ENCODE peak calls at places on chromosomes 16 and 17, in eight cellular contexts. One of them, this sample, is unnamed.

GRCh38 chr17:68089881-68090280 is 54.3 kb downstream of the KPNA2 start:
- DNase-seq in activated gamma-delta T cell treated with Interleukin-2 at 50 U/mL for 16 hours: peak
- DNase-seq in H7: no peak
- DNase-seq in GM18507: no peak
- DNase-seq in stimulated activated CD8-positive, alpha-beta memory T cell treated with anti-CD3 and anti-CD28 coated beads, Interleukin-7, amount 100 ng/mL, for 24 hours: no peak
- DNase-seq in A549: peak
- DNase-seq in NCI-H510A treated with DMSO at 0.1 percent for 48 hours: no peak
- DNase-seq in KBM-7: no peak
- DNase-seq in this sample: no peak

GRCh38 chr16:82322177-82322576 is 152.2 kb upstream of the MPHOSPH6 start:
- DNase-seq in activated gamma-delta T cell treated with Interleukin-2 at 50 U/mL for 16 hours: no peak
- DNase-seq in H7: no peak
- DNase-seq in GM18507: no peak
- DNase-seq in stimulated activated CD8-positive, alpha-beta memory T cell treated with anti-CD3 and anti-CD28 coated beads, Interleukin-7, amount 100 ng/mL, for 24 hours: no peak
- DNase-seq in A549: no peak
- DNase-seq in NCI-H510A treated with DMSO at 0.1 percent for 48 hours: no peak
- DNase-seq in KBM-7: no peak
- DNase-seq in this sample: no peak

GRCh38 chr17:17275991-17276390 is 5.1 kb downstream of the COPS3 start:
- DNase-seq in activated gamma-delta T cell treated with Interleukin-2 at 50 U/mL for 16 hours: no peak
- DNase-seq in H7: no peak
- DNase-seq in GM18507: no peak
- DNase-seq in stimulated activated CD8-positive, alpha-beta memory T cell treated with anti-CD3 and anti-CD28 coated beads, Interleukin-7, amount 100 ng/mL, for 24 hours: no peak
- DNase-seq in A549: no peak
- DNase-seq in NCI-H510A treated with DMSO at 0.1 percent for 48 hours: no peak
- DNase-seq in KBM-7: peak
- DNase-seq in this sample: no peak

GRCh38 chr16:19696961-19697360 is 21.1 kb downstream of the KNOP1 start:
- DNase-seq in activated gamma-delta T cell treated with Interleukin-2 at 50 U/mL for 16 hours: no peak
- DNase-seq in H7: no peak
- DNase-seq in GM18507: no peak
- DNase-seq in stimulated activated CD8-positive, alpha-beta memory T cell treated with anti-CD3 and anti-CD28 coated beads, Interleukin-7, amount 100 ng/mL, for 24 hours: no peak
- DNase-seq in A549: no peak
- DNase-seq in NCI-H510A treated with DMSO at 0.1 percent for 48 hours: peak
- DNase-seq in KBM-7: no peak
- DNase-seq in this sample: no peak

GRCh38 chr16:2532494-2533141 is 1.4 kb upstream of the CEMP1 start:
- DNase-seq in activated gamma-delta T cell treated with Interleukin-2 at 50 U/mL for 16 hours: peak
- DNase-seq in H7: peak
- DNase-seq in GM18507: no peak
- DNase-seq in stimulated activated CD8-positive, alpha-beta memory T cell treated with anti-CD3 and anti-CD28 coated beads, Interleukin-7, amount 100 ng/mL, for 24 hours: no peak
- DNase-seq in A549: no peak
- DNase-seq in NCI-H510A treated with DMSO at 0.1 percent for 48 hours: peak
- DNase-seq in KBM-7: peak
- DNase-seq in this sample: peak

GRCh38 chr16:83561876-83562275 is 245.9 kb upstream of the HSBP1 start:
- DNase-seq in activated gamma-delta T cell treated with Interleukin-2 at 50 U/mL for 16 hours: no peak
- DNase-seq in H7: no peak
- DNase-seq in GM18507: no peak
- DNase-seq in stimulated activated CD8-positive, alpha-beta memory T cell treated with anti-CD3 and anti-CD28 coated beads, Interleukin-7, amount 100 ng/mL, for 24 hours: no peak
- DNase-seq in A549: no peak
- DNase-seq in NCI-H510A treated with DMSO at 0.1 percent for 48 hours: no peak
- DNase-seq in KBM-7: no peak
- DNase-seq in this sample: no peak

GRCh38 chr16:85221081-85221809 is 109.0 kb upstream of the CIBAR2 start:
- DNase-seq in activated gamma-delta T cell treated with Interleukin-2 at 50 U/mL for 16 hours: no peak
- DNase-seq in H7: peak
- DNase-seq in GM18507: no peak
- DNase-seq in stimulated activated CD8-positive, alpha-beta memory T cell treated with anti-CD3 and anti-CD28 coated beads, Interleukin-7, amount 100 ng/mL, for 24 hours: no peak
- DNase-seq in A549: no peak
- DNase-seq in NCI-H510A treated with DMSO at 0.1 percent for 48 hours: no peak
- DNase-seq in KBM-7: no peak
- DNase-seq in this sample: no peak

GRCh38 chr16:81625544-81626152 is 153.4 kb upstream of the PLCG2 start:
- DNase-seq in activated gamma-delta T cell treated with Interleukin-2 at 50 U/mL for 16 hours: no peak
- DNase-seq in H7: no peak
- DNase-seq in GM18507: no peak
- DNase-seq in stimulated activated CD8-positive, alpha-beta memory T cell treated with anti-CD3 and anti-CD28 coated beads, Interleukin-7, amount 100 ng/mL, for 24 hours: no peak
- DNase-seq in A549: no peak
- DNase-seq in NCI-H510A treated with DMSO at 0.1 percent for 48 hours: no peak
- DNase-seq in KBM-7: no peak
- DNase-seq in this sample: peak

GRCh38 chr17:9636501-9636900 is 8.8 kb upstream of the USP43 start:
- DNase-seq in activated gamma-delta T cell treated with Interleukin-2 at 50 U/mL for 16 hours: no peak
- DNase-seq in H7: no peak
- DNase-seq in GM18507: no peak
- DNase-seq in stimulated activated CD8-positive, alpha-beta memory T cell treated with anti-CD3 and anti-CD28 coated beads, Interleukin-7, amount 100 ng/mL, for 24 hours: no peak
- DNase-seq in A549: no peak
- DNase-seq in NCI-H510A treated with DMSO at 0.1 percent for 48 hours: no peak
- DNase-seq in KBM-7: no peak
- DNase-seq in this sample: no peak

GRCh38 chr17:59600169-59600568 is 19.5 kb upstream of the CLTC start:
- DNase-seq in activated gamma-delta T cell treated with Interleukin-2 at 50 U/mL for 16 hours: no peak
- DNase-seq in H7: no peak
- DNase-seq in GM18507: no peak
- DNase-seq in stimulated activated CD8-positive, alpha-beta memory T cell treated with anti-CD3 and anti-CD28 coated beads, Interleukin-7, amount 100 ng/mL, for 24 hours: no peak
- DNase-seq in A549: no peak
- DNase-seq in NCI-H510A treated with DMSO at 0.1 percent for 48 hours: no peak
- DNase-seq in KBM-7: no peak
- DNase-seq in this sample: no peak

GRCh38 chr16:88289001-88289400 is 93.8 kb upstream of the ZNF469 start:
- DNase-seq in activated gamma-delta T cell treated with Interleukin-2 at 50 U/mL for 16 hours: no peak
- DNase-seq in H7: no peak
- DNase-seq in GM18507: no peak
- DNase-seq in stimulated activated CD8-positive, alpha-beta memory T cell treated with anti-CD3 and anti-CD28 coated beads, Interleukin-7, amount 100 ng/mL, for 24 hours: no peak
- DNase-seq in A549: no peak
- DNase-seq in NCI-H510A treated with DMSO at 0.1 percent for 48 hours: no peak
- DNase-seq in KBM-7: no peak
- DNase-seq in this sample: no peak

GRCh38 chr16:1779741-1780676 is 2.4 kb downstream of the SPSB3 start:
- DNase-seq in activated gamma-delta T cell treated with Interleukin-2 at 50 U/mL for 16 hours: no peak
- DNase-seq in H7: no peak
- DNase-seq in GM18507: no peak
- DNase-seq in stimulated activated CD8-positive, alpha-beta memory T cell treated with anti-CD3 and anti-CD28 coated beads, Interleukin-7, amount 100 ng/mL, for 24 hours: no peak
- DNase-seq in A549: no peak
- DNase-seq in NCI-H510A treated with DMSO at 0.1 percent for 48 hours: no peak
- DNase-seq in KBM-7: no peak
- DNase-seq in this sample: peak

GRCh38 chr16:49867234-49867633 is 11.3 kb upstream of the ZNF423 start:
- DNase-seq in activated gamma-delta T cell treated with Interleukin-2 at 50 U/mL for 16 hours: no peak
- DNase-seq in H7: no peak
- DNase-seq in GM18507: no peak
- DNase-seq in stimulated activated CD8-positive, alpha-beta memory T cell treated with anti-CD3 and anti-CD28 coated beads, Interleukin-7, amount 100 ng/mL, for 24 hours: no peak
- DNase-seq in A549: no peak
- DNase-seq in NCI-H510A treated with DMSO at 0.1 percent for 48 hours: no peak
- DNase-seq in KBM-7: no peak
- DNase-seq in this sample: no peak

GRCh38 chr16:80804061-80804450 is 342 bp downstream of the CDYL2 start:
- DNase-seq in activated gamma-delta T cell treated with Interleukin-2 at 50 U/mL for 16 hours: peak
- DNase-seq in H7: peak
- DNase-seq in GM18507: peak
- DNase-seq in stimulated activated CD8-positive, alpha-beta memory T cell treated with anti-CD3 and anti-CD28 coated beads, Interleukin-7, amount 100 ng/mL, for 24 hours: peak
- DNase-seq in A549: no peak
- DNase-seq in NCI-H510A treated with DMSO at 0.1 percent for 48 hours: no peak
- DNase-seq in KBM-7: peak
- DNase-seq in this sample: peak

GRCh38 chr17:39235555-39236221 is 9.9 kb upstream of the STAC2 start:
- DNase-seq in activated gamma-delta T cell treated with Interleukin-2 at 50 U/mL for 16 hours: peak
- DNase-seq in H7: peak
- DNase-seq in GM18507: no peak
- DNase-seq in stimulated activated CD8-positive, alpha-beta memory T cell treated with anti-CD3 and anti-CD28 coated beads, Interleukin-7, amount 100 ng/mL, for 24 hours: no peak
- DNase-seq in A549: peak
- DNase-seq in NCI-H510A treated with DMSO at 0.1 percent for 48 hours: peak
- DNase-seq in KBM-7: peak
- DNase-seq in this sample: no peak

GRCh38 chr17:1724869-1725641 is 551 bp downstream of the WDR81 start:
- DNase-seq in activated gamma-delta T cell treated with Interleukin-2 at 50 U/mL for 16 hours: no peak
- DNase-seq in H7: peak
- DNase-seq in GM18507: no peak
- DNase-seq in stimulated activated CD8-positive, alpha-beta memory T cell treated with anti-CD3 and anti-CD28 coated beads, Interleukin-7, amount 100 ng/mL, for 24 hours: no peak
- DNase-seq in A549: no peak
- DNase-seq in NCI-H510A treated with DMSO at 0.1 percent for 48 hours: no peak
- DNase-seq in KBM-7: peak
- DNase-seq in this sample: peak

GRCh38 chr16:52068447-52069074 is 478.4 kb downstream of the TOX3 start:
- DNase-seq in activated gamma-delta T cell treated with Interleukin-2 at 50 U/mL for 16 hours: no peak
- DNase-seq in H7: peak
- DNase-seq in GM18507: no peak
- DNase-seq in stimulated activated CD8-positive, alpha-beta memory T cell treated with anti-CD3 and anti-CD28 coated beads, Interleukin-7, amount 100 ng/mL, for 24 hours: no peak
- DNase-seq in A549: no peak
- DNase-seq in NCI-H510A treated with DMSO at 0.1 percent for 48 hours: peak
- DNase-seq in KBM-7: peak
- DNase-seq in this sample: no peak

GRCh38 chr17:8123695-8124349 is at the start of gene HES7:
- DNase-seq in activated gamma-delta T cell treated with Interleukin-2 at 50 U/mL for 16 hours: no peak
- DNase-seq in H7: peak
- DNase-seq in GM18507: no peak
- DNase-seq in stimulated activated CD8-positive, alpha-beta memory T cell treated with anti-CD3 and anti-CD28 coated beads, Interleukin-7, amount 100 ng/mL, for 24 hours: no peak
- DNase-seq in A549: no peak
- DNase-seq in NCI-H510A treated with DMSO at 0.1 percent for 48 hours: no peak
- DNase-seq in KBM-7: peak
- DNase-seq in this sample: no peak

GRCh38 chr17:45265823-45266222 is 3.9 kb upstream of the SPATA32 start:
- DNase-seq in activated gamma-delta T cell treated with Interleukin-2 at 50 U/mL for 16 hours: no peak
- DNase-seq in H7: no peak
- DNase-seq in GM18507: no peak
- DNase-seq in stimulated activated CD8-positive, alpha-beta memory T cell treated with anti-CD3 and anti-CD28 coated beads, Interleukin-7, amount 100 ng/mL, for 24 hours: no peak
- DNase-seq in A549: no peak
- DNase-seq in NCI-H510A treated with DMSO at 0.1 percent for 48 hours: no peak
- DNase-seq in KBM-7: no peak
- DNase-seq in this sample: no peak

GRCh38 chr16:82999711-83000110 is 372.9 kb downstream of the CDH13 start:
- DNase-seq in activated gamma-delta T cell treated with Interleukin-2 at 50 U/mL for 16 hours: no peak
- DNase-seq in H7: no peak
- DNase-seq in GM18507: no peak
- DNase-seq in stimulated activated CD8-positive, alpha-beta memory T cell treated with anti-CD3 and anti-CD28 coated beads, Interleukin-7, amount 100 ng/mL, for 24 hours: no peak
- DNase-seq in A549: no peak
- DNase-seq in NCI-H510A treated with DMSO at 0.1 percent for 48 hours: no peak
- DNase-seq in KBM-7: no peak
- DNase-seq in this sample: no peak

GRCh38 chr16:67279296-67280089 is at the start of gene PLEKHG4:
- DNase-seq in activated gamma-delta T cell treated with Interleukin-2 at 50 U/mL for 16 hours: peak
- DNase-seq in H7: peak
- DNase-seq in GM18507: peak
- DNase-seq in stimulated activated CD8-positive, alpha-beta memory T cell treated with anti-CD3 and anti-CD28 coated beads, Interleukin-7, amount 100 ng/mL, for 24 hours: peak
- DNase-seq in A549: peak
- DNase-seq in NCI-H510A treated with DMSO at 0.1 percent for 48 hours: peak
- DNase-seq in KBM-7: peak
- DNase-seq in this sample: peak

GRCh38 chr17:47847341-47848197 is 3.4 kb downstream of the SP6 start:
- DNase-seq in activated gamma-delta T cell treated with Interleukin-2 at 50 U/mL for 16 hours: peak
- DNase-seq in H7: peak
- DNase-seq in GM18507: no peak
- DNase-seq in stimulated activated CD8-positive, alpha-beta memory T cell treated with anti-CD3 and anti-CD28 coated beads, Interleukin-7, amount 100 ng/mL, for 24 hours: no peak
- DNase-seq in A549: no peak
- DNase-seq in NCI-H510A treated with DMSO at 0.1 percent for 48 hours: no peak
- DNase-seq in KBM-7: peak
- DNase-seq in this sample: no peak

GRCh38 chr16:56263711-56264608 is 72.7 kb downstream of the GNAO1 start:
- DNase-seq in activated gamma-delta T cell treated with Interleukin-2 at 50 U/mL for 16 hours: no peak
- DNase-seq in H7: no peak
- DNase-seq in GM18507: no peak
- DNase-seq in stimulated activated CD8-positive, alpha-beta memory T cell treated with anti-CD3 and anti-CD28 coated beads, Interleukin-7, amount 100 ng/mL, for 24 hours: no peak
- DNase-seq in A549: no peak
- DNase-seq in NCI-H510A treated with DMSO at 0.1 percent for 48 hours: no peak
- DNase-seq in KBM-7: no peak
- DNase-seq in this sample: peak

GRCh38 chr17:44132275-44132821 is 8.9 kb upstream of the HDAC5 start:
- DNase-seq in activated gamma-delta T cell treated with Interleukin-2 at 50 U/mL for 16 hours: no peak
- DNase-seq in H7: no peak
- DNase-seq in GM18507: no peak
- DNase-seq in stimulated activated CD8-positive, alpha-beta memory T cell treated with anti-CD3 and anti-CD28 coated beads, Interleukin-7, amount 100 ng/mL, for 24 hours: no peak
- DNase-seq in A549: no peak
- DNase-seq in NCI-H510A treated with DMSO at 0.1 percent for 48 hours: no peak
- DNase-seq in KBM-7: no peak
- DNase-seq in this sample: no peak

GRCh38 chr16:52584921-52585320 is 38.0 kb upstream of the TOX3 start:
- DNase-seq in activated gamma-delta T cell treated with Interleukin-2 at 50 U/mL for 16 hours: no peak
- DNase-seq in H7: no peak
- DNase-seq in GM18507: no peak
- DNase-seq in stimulated activated CD8-positive, alpha-beta memory T cell treated with anti-CD3 and anti-CD28 coated beads, Interleukin-7, amount 100 ng/mL, for 24 hours: no peak
- DNase-seq in A549: no peak
- DNase-seq in NCI-H510A treated with DMSO at 0.1 percent for 48 hours: no peak
- DNase-seq in KBM-7: no peak
- DNase-seq in this sample: no peak

GRCh38 chr16:4682616-4683254 is 10.6 kb upstream of the NUDT16L1 start:
- DNase-seq in activated gamma-delta T cell treated with Interleukin-2 at 50 U/mL for 16 hours: no peak
- DNase-seq in H7: peak
- DNase-seq in GM18507: no peak
- DNase-seq in stimulated activated CD8-positive, alpha-beta memory T cell treated with anti-CD3 and anti-CD28 coated beads, Interleukin-7, amount 100 ng/mL, for 24 hours: no peak
- DNase-seq in A549: no peak
- DNase-seq in NCI-H510A treated with DMSO at 0.1 percent for 48 hours: no peak
- DNase-seq in KBM-7: peak
- DNase-seq in this sample: peak

GRCh38 chr16:15041260-15042011 is 14.4 kb downstream of the NTAN1 start:
- DNase-seq in activated gamma-delta T cell treated with Interleukin-2 at 50 U/mL for 16 hours: no peak
- DNase-seq in H7: peak
- DNase-seq in GM18507: no peak
- DNase-seq in stimulated activated CD8-positive, alpha-beta memory T cell treated with anti-CD3 and anti-CD28 coated beads, Interleukin-7, amount 100 ng/mL, for 24 hours: no peak
- DNase-seq in A549: no peak
- DNase-seq in NCI-H510A treated with DMSO at 0.1 percent for 48 hours: no peak
- DNase-seq in KBM-7: no peak
- DNase-seq in this sample: peak